ENCODE peak calls at places on chromosomes 6 and 20, in eight cellular contexts. One of them, this sample, is unnamed.

GRCh38 chr20:62846528-62846890 is 15.1 kb downstream of the TCFL5 start:
- DNase-seq in fibroblast of lung: no peak
- DNase-seq in HTR-8/SVneo: no peak
- DNase-seq in RPMI8226: no peak
- DNase-seq in HuH-7: no peak
- DNase-seq in activated CD4-positive, alpha-beta T cell treated with anti-CD3 and anti-CD28 coated beads for 24 hours: no peak
- DNase-seq in left colon: no peak
- DNase-seq in heart left ventricle: no peak
- DNase-seq in this sample: no peak

GRCh38 chr6:149246691-149247384 is 70.7 kb upstream of the TAB2 start:
- DNase-seq in fibroblast of lung: no peak
- DNase-seq in HTR-8/SVneo: no peak
- DNase-seq in RPMI8226: peak
- DNase-seq in HuH-7: no peak
- DNase-seq in activated CD4-positive, alpha-beta T cell treated with anti-CD3 and anti-CD28 coated beads for 24 hours: no peak
- DNase-seq in left colon: peak
- DNase-seq in heart left ventricle: peak
- DNase-seq in this sample: no peak

GRCh38 chr20:63230800-63231268 is 4.9 kb upstream of the BIRC7 start:
- DNase-seq in fibroblast of lung: peak
- DNase-seq in HTR-8/SVneo: no peak
- DNase-seq in RPMI8226: peak
- DNase-seq in HuH-7: peak
- DNase-seq in activated CD4-positive, alpha-beta T cell treated with anti-CD3 and anti-CD28 coated beads for 24 hours: no peak
- DNase-seq in left colon: peak
- DNase-seq in heart left ventricle: peak
- DNase-seq in this sample: no peak

GRCh38 chr20:24754691-24755090 is 194.4 kb upstream of the CST7 start:
- DNase-seq in fibroblast of lung: no peak
- DNase-seq in HTR-8/SVneo: no peak
- DNase-seq in RPMI8226: no peak
- DNase-seq in HuH-7: no peak
- DNase-seq in activated CD4-positive, alpha-beta T cell treated with anti-CD3 and anti-CD28 coated beads for 24 hours: no peak
- DNase-seq in left colon: no peak
- DNase-seq in heart left ventricle: no peak
- DNase-seq in this sample: no peak

GRCh38 chr6:155103816-155104366 is 108.8 kb downstream of the TIAM2 start:
- DNase-seq in fibroblast of lung: peak
- DNase-seq in HTR-8/SVneo: no peak
- DNase-seq in RPMI8226: no peak
- DNase-seq in HuH-7: no peak
- DNase-seq in activated CD4-positive, alpha-beta T cell treated with anti-CD3 and anti-CD28 coated beads for 24 hours: no peak
- DNase-seq in left colon: no peak
- DNase-seq in heart left ventricle: no peak
- DNase-seq in this sample: no peak

GRCh38 chr20:19631410-19631809 is 126.6 kb upstream of the RIN2 start:
- DNase-seq in fibroblast of lung: no peak
- DNase-seq in HTR-8/SVneo: no peak
- DNase-seq in RPMI8226: no peak
- DNase-seq in HuH-7: no peak
- DNase-seq in activated CD4-positive, alpha-beta T cell treated with anti-CD3 and anti-CD28 coated beads for 24 hours: no peak
- DNase-seq in left colon: peak
- DNase-seq in heart left ventricle: no peak
- DNase-seq in this sample: no peak

GRCh38 chr20:20710847-20711315 is 1.6 kb downstream of the RALGAPA2 start:
- DNase-seq in fibroblast of lung: no peak
- DNase-seq in HTR-8/SVneo: no peak
- DNase-seq in RPMI8226: no peak
- DNase-seq in HuH-7: peak
- DNase-seq in activated CD4-positive, alpha-beta T cell treated with anti-CD3 and anti-CD28 coated beads for 24 hours: no peak
- DNase-seq in left colon: peak
- DNase-seq in heart left ventricle: no peak
- DNase-seq in this sample: peak

GRCh38 chr6:140379919-140380318 is 1005.5 kb upstream of the CITED2 start:
- DNase-seq in fibroblast of lung: peak
- DNase-seq in HTR-8/SVneo: no peak
- DNase-seq in RPMI8226: no peak
- DNase-seq in HuH-7: peak
- DNase-seq in activated CD4-positive, alpha-beta T cell treated with anti-CD3 and anti-CD28 coated beads for 24 hours: no peak
- DNase-seq in left colon: no peak
- DNase-seq in heart left ventricle: no peak
- DNase-seq in this sample: no peak

GRCh38 chr6:107704377-107705013 is 119.6 kb downstream of the SCML4 start:
- DNase-seq in fibroblast of lung: peak
- DNase-seq in HTR-8/SVneo: peak
- DNase-seq in RPMI8226: peak
- DNase-seq in HuH-7: peak
- DNase-seq in activated CD4-positive, alpha-beta T cell treated with anti-CD3 and anti-CD28 coated beads for 24 hours: no peak
- DNase-seq in left colon: no peak
- DNase-seq in heart left ventricle: no peak
- DNase-seq in this sample: peak

GRCh38 chr6:147203311-147204059 is 732 bp upstream of the STXBP5 start:
- DNase-seq in fibroblast of lung: peak
- DNase-seq in HTR-8/SVneo: peak
- DNase-seq in RPMI8226: peak
- DNase-seq in HuH-7: peak
- DNase-seq in activated CD4-positive, alpha-beta T cell treated with anti-CD3 and anti-CD28 coated beads for 24 hours: peak
- DNase-seq in left colon: peak
- DNase-seq in heart left ventricle: peak
- DNase-seq in this sample: peak

GRCh38 chr6:33777716-33778474 is 11.0 kb downstream of the LEMD2 start:
- DNase-seq in fibroblast of lung: no peak
- DNase-seq in HTR-8/SVneo: no peak
- DNase-seq in RPMI8226: no peak
- DNase-seq in HuH-7: no peak
- DNase-seq in activated CD4-positive, alpha-beta T cell treated with anti-CD3 and anti-CD28 coated beads for 24 hours: no peak
- DNase-seq in left colon: no peak
- DNase-seq in heart left ventricle: no peak
- DNase-seq in this sample: no peak

GRCh38 chr20:31566658-31567379 is 38.3 kb upstream of the ID1 start:
- DNase-seq in fibroblast of lung: peak
- DNase-seq in HTR-8/SVneo: no peak
- DNase-seq in RPMI8226: peak
- DNase-seq in HuH-7: no peak
- DNase-seq in activated CD4-positive, alpha-beta T cell treated with anti-CD3 and anti-CD28 coated beads for 24 hours: no peak
- DNase-seq in left colon: no peak
- DNase-seq in heart left ventricle: no peak
- DNase-seq in this sample: peak

GRCh38 chr6:33330736-33331135 is 13.2 kb upstream of the ZBTB22 start:
- DNase-seq in fibroblast of lung: no peak
- DNase-seq in HTR-8/SVneo: no peak
- DNase-seq in RPMI8226: no peak
- DNase-seq in HuH-7: no peak
- DNase-seq in activated CD4-positive, alpha-beta T cell treated with anti-CD3 and anti-CD28 coated beads for 24 hours: no peak
- DNase-seq in left colon: no peak
- DNase-seq in heart left ventricle: no peak
- DNase-seq in this sample: no peak

GRCh38 chr20:50146732-50147662 is 6.5 kb downstream of the PEDS1 start:
- DNase-seq in fibroblast of lung: peak
- DNase-seq in HTR-8/SVneo: no peak
- DNase-seq in RPMI8226: no peak
- DNase-seq in HuH-7: no peak
- DNase-seq in activated CD4-positive, alpha-beta T cell treated with anti-CD3 and anti-CD28 coated beads for 24 hours: peak
- DNase-seq in left colon: peak
- DNase-seq in heart left ventricle: no peak
- DNase-seq in this sample: no peak

GRCh38 chr6:6494677-6495076 is 93.8 kb upstream of the LY86 start:
- DNase-seq in fibroblast of lung: no peak
- DNase-seq in HTR-8/SVneo: no peak
- DNase-seq in RPMI8226: peak
- DNase-seq in HuH-7: peak
- DNase-seq in activated CD4-positive, alpha-beta T cell treated with anti-CD3 and anti-CD28 coated beads for 24 hours: no peak
- DNase-seq in left colon: peak
- DNase-seq in heart left ventricle: peak
- DNase-seq in this sample: peak

GRCh38 chr20:38608188-38608587 is 6.6 kb downstream of the ARHGAP40 start:
- DNase-seq in fibroblast of lung: no peak
- DNase-seq in HTR-8/SVneo: no peak
- DNase-seq in RPMI8226: no peak
- DNase-seq in HuH-7: no peak
- DNase-seq in activated CD4-positive, alpha-beta T cell treated with anti-CD3 and anti-CD28 coated beads for 24 hours: no peak
- DNase-seq in left colon: no peak
- DNase-seq in heart left ventricle: no peak
- DNase-seq in this sample: no peak

GRCh38 chr6:3205913-3206312 is 21.5 kb downstream of the TUBB2B start:
- DNase-seq in fibroblast of lung: peak
- DNase-seq in HTR-8/SVneo: no peak
- DNase-seq in RPMI8226: no peak
- DNase-seq in HuH-7: no peak
- DNase-seq in activated CD4-positive, alpha-beta T cell treated with anti-CD3 and anti-CD28 coated beads for 24 hours: no peak
- DNase-seq in left colon: no peak
- DNase-seq in heart left ventricle: no peak
- DNase-seq in this sample: no peak

GRCh38 chr6:165952514-165952913 is 215.1 kb downstream of the TBXT start:
- DNase-seq in fibroblast of lung: no peak
- DNase-seq in HTR-8/SVneo: no peak
- DNase-seq in RPMI8226: no peak
- DNase-seq in HuH-7: no peak
- DNase-seq in activated CD4-positive, alpha-beta T cell treated with anti-CD3 and anti-CD28 coated beads for 24 hours: no peak
- DNase-seq in left colon: no peak
- DNase-seq in heart left ventricle: no peak
- DNase-seq in this sample: no peak

GRCh38 chr6:42390228-42390934 is 61.3 kb downstream of the TRERF1 start:
- DNase-seq in fibroblast of lung: no peak
- DNase-seq in HTR-8/SVneo: no peak
- DNase-seq in RPMI8226: no peak
- DNase-seq in HuH-7: no peak
- DNase-seq in activated CD4-positive, alpha-beta T cell treated with anti-CD3 and anti-CD28 coated beads for 24 hours: peak
- DNase-seq in left colon: no peak
- DNase-seq in heart left ventricle: no peak
- DNase-seq in this sample: peak